ENCODE peak calls at places on chromosomes 12 and 14, in ten cellular contexts. One of them, this sample, is unnamed.

GRCh38 chr12:64611430-64612286 is 1.4 kb downstream of the RASSF3 start:
- DNase-seq in RWPE1: peak
- DNase-seq in WERI-Rb-1: no peak
- DNase-seq in fibroblast of pulmonary artery: peak
- DNase-seq in PC-3: peak
- DNase-seq in astrocyte of the spinal cord: peak
- DNase-seq in epithelial cell of proximal tubule: no peak
- DNase-seq in A549: no peak
- DNase-seq in mammary epithelial cell: peak
- DNase-seq in IMR-90: peak
- DNase-seq in this sample: peak

GRCh38 chr12:26715232-26715631 is 117.8 kb downstream of the ITPR2 start:
- DNase-seq in WERI-Rb-1: no peak
- DNase-seq in IMR-90: no peak
- DNase-seq in PC-3: no peak
- DNase-seq in mammary epithelial cell: no peak
- DNase-seq in epithelial cell of proximal tubule: no peak
- DNase-seq in astrocyte of the spinal cord: no peak
- DNase-seq in A549: no peak
- DNase-seq in fibroblast of pulmonary artery: no peak
- DNase-seq in RWPE1: no peak
- DNase-seq in this sample: no peak

GRCh38 chr12:48586361-48586760 is 16.5 kb upstream of the LALBA start:
- DNase-seq in IMR-90: no peak
- DNase-seq in fibroblast of pulmonary artery: no peak
- DNase-seq in astrocyte of the spinal cord: no peak
- DNase-seq in WERI-Rb-1: no peak
- DNase-seq in RWPE1: no peak
- DNase-seq in PC-3: no peak
- DNase-seq in mammary epithelial cell: no peak
- DNase-seq in epithelial cell of proximal tubule: no peak
- DNase-seq in A549: no peak
- DNase-seq in this sample: no peak

GRCh38 chr12:9404469-9405260 is 196.5 kb upstream of the PZP start:
- DNase-seq in RWPE1: no peak
- DNase-seq in A549: no peak
- DNase-seq in mammary epithelial cell: no peak
- DNase-seq in IMR-90: no peak
- DNase-seq in astrocyte of the spinal cord: no peak
- DNase-seq in WERI-Rb-1: no peak
- DNase-seq in epithelial cell of proximal tubule: no peak
- DNase-seq in PC-3: no peak
- DNase-seq in fibroblast of pulmonary artery: no peak
- DNase-seq in this sample: no peak

GRCh38 chr14:50697659-50698290 is 29.7 kb upstream of the SAV1 start:
- DNase-seq in astrocyte of the spinal cord: no peak
- DNase-seq in IMR-90: peak
- DNase-seq in WERI-Rb-1: no peak
- DNase-seq in epithelial cell of proximal tubule: no peak
- DNase-seq in A549: no peak
- DNase-seq in RWPE1: no peak
- DNase-seq in mammary epithelial cell: no peak
- DNase-seq in PC-3: no peak
- DNase-seq in fibroblast of pulmonary artery: no peak
- DNase-seq in this sample: no peak

GRCh38 chr12:108879615-108880254 is at the start of gene DAO:
- DNase-seq in epithelial cell of proximal tubule: no peak
- DNase-seq in astrocyte of the spinal cord: no peak
- DNase-seq in fibroblast of pulmonary artery: no peak
- DNase-seq in RWPE1: no peak
- DNase-seq in WERI-Rb-1: peak
- DNase-seq in mammary epithelial cell: no peak
- DNase-seq in IMR-90: no peak
- DNase-seq in A549: no peak
- DNase-seq in PC-3: no peak
- DNase-seq in this sample: no peak

GRCh38 chr14:20327005-20327869 is 5.8 kb downstream of the CCNB1IP1 start:
- DNase-seq in fibroblast of pulmonary artery: peak
- DNase-seq in PC-3: peak
- DNase-seq in A549: peak
- DNase-seq in astrocyte of the spinal cord: peak
- DNase-seq in mammary epithelial cell: peak
- DNase-seq in IMR-90: peak
- DNase-seq in epithelial cell of proximal tubule: no peak
- DNase-seq in RWPE1: peak
- DNase-seq in WERI-Rb-1: no peak
- DNase-seq in this sample: no peak

GRCh38 chr14:32337759-32338158 is 8.7 kb downstream of the AKAP6 start:
- DNase-seq in IMR-90: no peak
- DNase-seq in PC-3: no peak
- DNase-seq in WERI-Rb-1: no peak
- DNase-seq in mammary epithelial cell: no peak
- DNase-seq in epithelial cell of proximal tubule: no peak
- DNase-seq in A549: no peak
- DNase-seq in fibroblast of pulmonary artery: no peak
- DNase-seq in RWPE1: no peak
- DNase-seq in astrocyte of the spinal cord: no peak
- DNase-seq in this sample: no peak

GRCh38 chr14:83467811-83468210 is 1934.2 kb upstream of the SEL1L start:
- DNase-seq in fibroblast of pulmonary artery: no peak
- DNase-seq in RWPE1: no peak
- DNase-seq in astrocyte of the spinal cord: peak
- DNase-seq in A549: no peak
- DNase-seq in IMR-90: peak
- DNase-seq in PC-3: no peak
- DNase-seq in WERI-Rb-1: no peak
- DNase-seq in mammary epithelial cell: no peak
- DNase-seq in epithelial cell of proximal tubule: no peak
- DNase-seq in this sample: no peak

GRCh38 chr12:67271976-67272375 is 2.8 kb downstream of the CAND1 start:
- DNase-seq in PC-3: no peak
- DNase-seq in mammary epithelial cell: no peak
- DNase-seq in IMR-90: peak
- DNase-seq in astrocyte of the spinal cord: no peak
- DNase-seq in epithelial cell of proximal tubule: no peak
- DNase-seq in WERI-Rb-1: no peak
- DNase-seq in A549: no peak
- DNase-seq in fibroblast of pulmonary artery: no peak
- DNase-seq in RWPE1: no peak
- DNase-seq in this sample: no peak

GRCh38 chr12:124650912-124651311 is 83.5 kb upstream of the NCOR2 start:
- DNase-seq in RWPE1: no peak
- DNase-seq in IMR-90: no peak
- DNase-seq in mammary epithelial cell: no peak
- DNase-seq in fibroblast of pulmonary artery: no peak
- DNase-seq in WERI-Rb-1: no peak
- DNase-seq in astrocyte of the spinal cord: no peak
- DNase-seq in A549: no peak
- DNase-seq in PC-3: no peak
- DNase-seq in epithelial cell of proximal tubule: no peak
- DNase-seq in this sample: no peak

GRCh38 chr12:132285311-132285741 is 44.1 kb downstream of the GALNT9 start:
- DNase-seq in IMR-90: no peak
- DNase-seq in WERI-Rb-1: no peak
- DNase-seq in fibroblast of pulmonary artery: no peak
- DNase-seq in epithelial cell of proximal tubule: no peak
- DNase-seq in mammary epithelial cell: no peak
- DNase-seq in astrocyte of the spinal cord: no peak
- DNase-seq in PC-3: peak
- DNase-seq in A549: no peak
- DNase-seq in RWPE1: no peak
- DNase-seq in this sample: no peak

GRCh38 chr12:78118036-78118435 is 287.3 kb downstream of the NAV3 start:
- DNase-seq in fibroblast of pulmonary artery: no peak
- DNase-seq in RWPE1: no peak
- DNase-seq in epithelial cell of proximal tubule: no peak
- DNase-seq in A549: peak
- DNase-seq in IMR-90: no peak
- DNase-seq in PC-3: no peak
- DNase-seq in astrocyte of the spinal cord: no peak
- DNase-seq in WERI-Rb-1: peak
- DNase-seq in mammary epithelial cell: no peak
- DNase-seq in this sample: no peak

GRCh38 chr12:108350511-108350910 is 11.4 kb upstream of the CMKLR1 start:
- DNase-seq in RWPE1: no peak
- DNase-seq in IMR-90: no peak
- DNase-seq in mammary epithelial cell: no peak
- DNase-seq in A549: no peak
- DNase-seq in PC-3: no peak
- DNase-seq in WERI-Rb-1: no peak
- DNase-seq in astrocyte of the spinal cord: no peak
- DNase-seq in epithelial cell of proximal tubule: no peak
- DNase-seq in fibroblast of pulmonary artery: no peak
- DNase-seq in this sample: no peak

GRCh38 chr12:57118711-57119271 is 7.6 kb upstream of the STAT6 start:
- DNase-seq in fibroblast of pulmonary artery: no peak
- DNase-seq in astrocyte of the spinal cord: no peak
- DNase-seq in mammary epithelial cell: peak
- DNase-seq in IMR-90: peak
- DNase-seq in RWPE1: peak
- DNase-seq in PC-3: peak
- DNase-seq in WERI-Rb-1: no peak
- DNase-seq in A549: no peak
- DNase-seq in epithelial cell of proximal tubule: no peak
- DNase-seq in this sample: no peak

GRCh38 chr14:93935213-93935612 is 8.1 kb downstream of the FAM181A start:
- DNase-seq in RWPE1: no peak
- DNase-seq in PC-3: no peak
- DNase-seq in mammary epithelial cell: no peak
- DNase-seq in IMR-90: no peak
- DNase-seq in epithelial cell of proximal tubule: no peak
- DNase-seq in astrocyte of the spinal cord: no peak
- DNase-seq in fibroblast of pulmonary artery: no peak
- DNase-seq in A549: no peak
- DNase-seq in WERI-Rb-1: no peak
- DNase-seq in this sample: no peak

GRCh38 chr12:105033851-105034250 is 47.7 kb downstream of the NOPCHAP1 start:
- DNase-seq in astrocyte of the spinal cord: no peak
- DNase-seq in mammary epithelial cell: no peak
- DNase-seq in A549: no peak
- DNase-seq in WERI-Rb-1: no peak
- DNase-seq in epithelial cell of proximal tubule: no peak
- DNase-seq in PC-3: no peak
- DNase-seq in RWPE1: no peak
- DNase-seq in fibroblast of pulmonary artery: no peak
- DNase-seq in IMR-90: no peak
- DNase-seq in this sample: no peak

GRCh38 chr12:129773170-129773493 is 130.7 kb downstream of the TMEM132D start:
- DNase-seq in RWPE1: no peak
- DNase-seq in mammary epithelial cell: no peak
- DNase-seq in PC-3: no peak
- DNase-seq in epithelial cell of proximal tubule: no peak
- DNase-seq in A549: no peak
- DNase-seq in astrocyte of the spinal cord: no peak
- DNase-seq in WERI-Rb-1: no peak
- DNase-seq in IMR-90: no peak
- DNase-seq in fibroblast of pulmonary artery: no peak
- DNase-seq in this sample: no peak

GRCh38 chr14:73752297-73752992 is 38.3 kb upstream of the PNMA1 start:
- DNase-seq in PC-3: peak
- DNase-seq in mammary epithelial cell: peak
- DNase-seq in IMR-90: peak
- DNase-seq in epithelial cell of proximal tubule: no peak
- DNase-seq in RWPE1: no peak
- DNase-seq in astrocyte of the spinal cord: peak
- DNase-seq in A549: peak
- DNase-seq in WERI-Rb-1: no peak
- DNase-seq in fibroblast of pulmonary artery: peak
- DNase-seq in this sample: peak
- TF ChIP-seq CTCF in PC-3: no peak
- TF ChIP-seq CTCF in mammary epithelial cell: peak
- TF ChIP-seq CTCF in IMR-90: peak
- TF ChIP-seq CTCF in epithelial cell of proximal tubule: peak
- TF ChIP-seq CTCF in RWPE1: no peak
- TF ChIP-seq CTCF in astrocyte of the spinal cord: peak
- TF ChIP-seq CTCF in A549: peak
- TF ChIP-seq CTCF in WERI-Rb-1: peak
- TF ChIP-seq CTCF in fibroblast of pulmonary artery: peak
- TF ChIP-seq CTCF in this sample: peak

DNA sequence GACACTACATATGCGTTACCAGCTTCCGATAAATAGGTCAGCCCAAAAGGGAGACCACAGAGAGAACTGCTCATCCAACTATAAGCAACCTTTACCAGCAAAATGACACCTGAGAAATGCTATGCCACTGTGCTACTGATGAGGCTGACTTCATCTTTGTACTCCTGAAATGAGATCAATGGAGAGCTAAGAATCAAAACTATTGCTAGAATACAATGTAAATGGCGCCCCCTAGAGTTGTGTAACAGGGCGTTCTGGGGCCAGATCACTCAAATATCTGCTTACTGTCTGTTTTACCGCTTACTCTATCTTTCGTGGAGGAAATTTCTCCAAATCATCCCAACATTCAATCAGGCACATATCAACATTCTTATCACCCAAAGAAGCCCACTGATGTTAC is 4.6 kb downstream of the ZNF384 start:
- DNase-seq in IMR-90: peak
- DNase-seq in fibroblast of pulmonary artery: peak
- DNase-seq in WERI-Rb-1: peak
- DNase-seq in mammary epithelial cell: no peak
- DNase-seq in PC-3: peak
- DNase-seq in A549: peak
- DNase-seq in RWPE1: no peak
- DNase-seq in astrocyte of the spinal cord: no peak
- DNase-seq in epithelial cell of proximal tubule: no peak
- DNase-seq in this sample: no peak
- TF ChIP-seq CTCF in IMR-90: peak
- TF ChIP-seq CTCF in fibroblast of pulmonary artery: peak
- TF ChIP-seq CTCF in WERI-Rb-1: peak
- TF ChIP-seq CTCF in mammary epithelial cell: peak
- TF ChIP-seq CTCF in PC-3: peak
- TF ChIP-seq CTCF in A549: peak
- TF ChIP-seq CTCF in RWPE1: peak
- TF ChIP-seq CTCF in astrocyte of the spinal cord: peak
- TF ChIP-seq CTCF in epithelial cell of proximal tubule: peak
- TF ChIP-seq CTCF in this sample: peak

GRCh38 chr12:14651371-14651770 is 45.0 kb downstream of the GUCY2C start:
- DNase-seq in astrocyte of the spinal cord: no peak
- DNase-seq in IMR-90: no peak
- DNase-seq in A549: no peak
- DNase-seq in mammary epithelial cell: no peak
- DNase-seq in epithelial cell of proximal tubule: no peak
- DNase-seq in WERI-Rb-1: no peak
- DNase-seq in fibroblast of pulmonary artery: no peak
- DNase-seq in PC-3: no peak
- DNase-seq in RWPE1: no peak
- DNase-seq in this sample: no peak
- TF ChIP-seq CTCF in astrocyte of the spinal cord: no peak
- TF ChIP-seq CTCF in IMR-90: no peak
- TF ChIP-seq CTCF in A549: no peak
- TF ChIP-seq CTCF in mammary epithelial cell: no peak
- TF ChIP-seq CTCF in epithelial cell of proximal tubule: no peak
- TF ChIP-seq CTCF in WERI-Rb-1: no peak
- TF ChIP-seq CTCF in fibroblast of pulmonary artery: no peak
- TF ChIP-seq CTCF in PC-3: no peak
- TF ChIP-seq CTCF in RWPE1: no peak
- TF ChIP-seq CTCF in this sample: no peak

GRCh38 chr14:96264850-96265249 is 8.8 kb downstream of the BDKRB1 start:
- DNase-seq in astrocyte of the spinal cord: no peak
- DNase-seq in IMR-90: peak
- DNase-seq in fibroblast of pulmonary artery: peak
- DNase-seq in epithelial cell of proximal tubule: no peak
- DNase-seq in RWPE1: no peak
- DNase-seq in PC-3: peak
- DNase-seq in WERI-Rb-1: peak
- DNase-seq in mammary epithelial cell: no peak
- DNase-seq in A549: peak
- DNase-seq in this sample: no peak
- TF ChIP-seq CTCF in astrocyte of the spinal cord: peak
- TF ChIP-seq CTCF in IMR-90: peak
- TF ChIP-seq CTCF in fibroblast of pulmonary artery: peak
- TF ChIP-seq CTCF in epithelial cell of proximal tubule: peak
- TF ChIP-seq CTCF in RWPE1: no peak
- TF ChIP-seq CTCF in PC-3: peak
- TF ChIP-seq CTCF in WERI-Rb-1: peak
- TF ChIP-seq CTCF in mammary epithelial cell: peak
- TF ChIP-seq CTCF in A549: peak
- TF ChIP-seq CTCF in this sample: no peak

This sample was measured in kidney.